ENCODE peak calls at places on chromosome 2, in nine cellular contexts. One of them, this sample, is unnamed.

GRCh38 chr2:204492417-204492816 is 52.9 kb upstream of the PARD3B start:
- DNase-seq in NCI-H1105 treated with DMSO at 0.1 percent for 48 hours: peak
- DNase-seq in hypothalamus: no peak
- DNase-seq in Kasumi-1: no peak
- DNase-seq in mesendoderm: no peak
- DNase-seq in cardiac septum: no peak
- DNase-seq in psoas muscle: no peak
- DNase-seq in GM04503: no peak
- DNase-seq in activated CD8-positive, alpha-beta memory T cell treated with anti-CD3 and anti-CD28 coated beads, Interleukin-2, amount 10 ng/mL, durations not matched to agents 7 days and 5 days: no peak
- DNase-seq in this sample: no peak

GRCh38 chr2:202046577-202046976 is 12.9 kb downstream of the FZD7 start:
- DNase-seq in GM04503: no peak
- DNase-seq in mesendoderm: peak
- DNase-seq in hypothalamus: no peak
- DNase-seq in activated CD8-positive, alpha-beta memory T cell treated with anti-CD3 and anti-CD28 coated beads, Interleukin-2, amount 10 ng/mL, durations not matched to agents 7 days and 5 days: no peak
- DNase-seq in psoas muscle: no peak
- DNase-seq in cardiac septum: no peak
- DNase-seq in Kasumi-1: no peak
- DNase-seq in NCI-H1105 treated with DMSO at 0.1 percent for 48 hours: no peak
- DNase-seq in this sample: no peak

GRCh38 chr2:212124597-212124996 is 414.0 kb downstream of the ERBB4 start:
- DNase-seq in NCI-H1105 treated with DMSO at 0.1 percent for 48 hours: no peak
- DNase-seq in cardiac septum: no peak
- DNase-seq in hypothalamus: no peak
- DNase-seq in mesendoderm: peak
- DNase-seq in GM04503: no peak
- DNase-seq in activated CD8-positive, alpha-beta memory T cell treated with anti-CD3 and anti-CD28 coated beads, Interleukin-2, amount 10 ng/mL, durations not matched to agents 7 days and 5 days: no peak
- DNase-seq in psoas muscle: no peak
- DNase-seq in Kasumi-1: no peak
- DNase-seq in this sample: no peak

GRCh38 chr2:201116959-201117734 is 1.2 kb downstream of the CFLAR start:
- DNase-seq in NCI-H1105 treated with DMSO at 0.1 percent for 48 hours: peak
- DNase-seq in cardiac septum: peak
- DNase-seq in activated CD8-positive, alpha-beta memory T cell treated with anti-CD3 and anti-CD28 coated beads, Interleukin-2, amount 10 ng/mL, durations not matched to agents 7 days and 5 days: peak
- DNase-seq in mesendoderm: peak
- DNase-seq in hypothalamus: peak
- DNase-seq in psoas muscle: peak
- DNase-seq in GM04503: no peak
- DNase-seq in Kasumi-1: peak
- DNase-seq in this sample: no peak

GRCh38 chr2:238873841-238874240 is 26.0 kb downstream of the TWIST2 start:
- DNase-seq in GM04503: no peak
- DNase-seq in cardiac septum: peak
- DNase-seq in hypothalamus: no peak
- DNase-seq in NCI-H1105 treated with DMSO at 0.1 percent for 48 hours: no peak
- DNase-seq in Kasumi-1: no peak
- DNase-seq in psoas muscle: no peak
- DNase-seq in mesendoderm: no peak
- DNase-seq in activated CD8-positive, alpha-beta memory T cell treated with anti-CD3 and anti-CD28 coated beads, Interleukin-2, amount 10 ng/mL, durations not matched to agents 7 days and 5 days: no peak
- DNase-seq in this sample: peak

GRCh38 chr2:72985891-72986683 is 68.8 kb downstream of the EMX1 start:
- DNase-seq in GM04503: no peak
- DNase-seq in activated CD8-positive, alpha-beta memory T cell treated with anti-CD3 and anti-CD28 coated beads, Interleukin-2, amount 10 ng/mL, durations not matched to agents 7 days and 5 days: no peak
- DNase-seq in mesendoderm: no peak
- DNase-seq in NCI-H1105 treated with DMSO at 0.1 percent for 48 hours: no peak
- DNase-seq in Kasumi-1: no peak
- DNase-seq in hypothalamus: no peak
- DNase-seq in cardiac septum: peak
- DNase-seq in psoas muscle: no peak
- DNase-seq in this sample: no peak

GRCh38 chr2:28274911-28275685 is 117.6 kb upstream of the FOSL2 start:
- DNase-seq in cardiac septum: no peak
- DNase-seq in NCI-H1105 treated with DMSO at 0.1 percent for 48 hours: no peak
- DNase-seq in psoas muscle: peak
- DNase-seq in Kasumi-1: peak
- DNase-seq in mesendoderm: peak
- DNase-seq in activated CD8-positive, alpha-beta memory T cell treated with anti-CD3 and anti-CD28 coated beads, Interleukin-2, amount 10 ng/mL, durations not matched to agents 7 days and 5 days: no peak
- DNase-seq in GM04503: peak
- DNase-seq in hypothalamus: no peak
- DNase-seq in this sample: no peak

GRCh38 chr2:128318776-128319456 is at the start of gene HS6ST1:
- DNase-seq in psoas muscle: peak
- DNase-seq in Kasumi-1: peak
- DNase-seq in GM04503: no peak
- DNase-seq in NCI-H1105 treated with DMSO at 0.1 percent for 48 hours: peak
- DNase-seq in activated CD8-positive, alpha-beta memory T cell treated with anti-CD3 and anti-CD28 coated beads, Interleukin-2, amount 10 ng/mL, durations not matched to agents 7 days and 5 days: peak
- DNase-seq in hypothalamus: peak
- DNase-seq in cardiac septum: peak
- DNase-seq in mesendoderm: peak
- DNase-seq in this sample: peak

GRCh38 chr2:100178085-100178788 is 35.8 kb upstream of the AFF3 start:
- DNase-seq in GM04503: no peak
- DNase-seq in psoas muscle: no peak
- DNase-seq in activated CD8-positive, alpha-beta memory T cell treated with anti-CD3 and anti-CD28 coated beads, Interleukin-2, amount 10 ng/mL, durations not matched to agents 7 days and 5 days: peak
- DNase-seq in Kasumi-1: no peak
- DNase-seq in hypothalamus: no peak
- DNase-seq in cardiac septum: no peak
- DNase-seq in mesendoderm: peak
- DNase-seq in NCI-H1105 treated with DMSO at 0.1 percent for 48 hours: no peak
- DNase-seq in this sample: no peak

GRCh38 chr2:37460866-37461229 is 116.4 kb downstream of the QPCT start:
- DNase-seq in cardiac septum: no peak
- DNase-seq in NCI-H1105 treated with DMSO at 0.1 percent for 48 hours: no peak
- DNase-seq in hypothalamus: no peak
- DNase-seq in mesendoderm: no peak
- DNase-seq in psoas muscle: no peak
- DNase-seq in activated CD8-positive, alpha-beta memory T cell treated with anti-CD3 and anti-CD28 coated beads, Interleukin-2, amount 10 ng/mL, durations not matched to agents 7 days and 5 days: no peak
- DNase-seq in Kasumi-1: no peak
- DNase-seq in GM04503: no peak
- DNase-seq in this sample: no peak

GRCh38 chr2:9665903-9666302 is 35.1 kb upstream of the YWHAQ start:
- DNase-seq in GM04503: peak
- DNase-seq in mesendoderm: peak
- DNase-seq in cardiac septum: no peak
- DNase-seq in activated CD8-positive, alpha-beta memory T cell treated with anti-CD3 and anti-CD28 coated beads, Interleukin-2, amount 10 ng/mL, durations not matched to agents 7 days and 5 days: no peak
- DNase-seq in psoas muscle: no peak
- DNase-seq in hypothalamus: no peak
- DNase-seq in NCI-H1105 treated with DMSO at 0.1 percent for 48 hours: no peak
- DNase-seq in Kasumi-1: no peak
- DNase-seq in this sample: no peak

GRCh38 chr2:98709530-98709929 is 21.4 kb downstream of the MGAT4A start:
- DNase-seq in NCI-H1105 treated with DMSO at 0.1 percent for 48 hours: peak
- DNase-seq in hypothalamus: no peak
- DNase-seq in cardiac septum: no peak
- DNase-seq in Kasumi-1: no peak
- DNase-seq in activated CD8-positive, alpha-beta memory T cell treated with anti-CD3 and anti-CD28 coated beads, Interleukin-2, amount 10 ng/mL, durations not matched to agents 7 days and 5 days: no peak
- DNase-seq in GM04503: no peak
- DNase-seq in psoas muscle: no peak
- DNase-seq in mesendoderm: no peak
- DNase-seq in this sample: no peak

GRCh38 chr2:198534756-198535155 is 730.4 kb downstream of the PLCL1 start:
- DNase-seq in mesendoderm: no peak
- DNase-seq in GM04503: no peak
- DNase-seq in cardiac septum: no peak
- DNase-seq in NCI-H1105 treated with DMSO at 0.1 percent for 48 hours: no peak
- DNase-seq in activated CD8-positive, alpha-beta memory T cell treated with anti-CD3 and anti-CD28 coated beads, Interleukin-2, amount 10 ng/mL, durations not matched to agents 7 days and 5 days: no peak
- DNase-seq in Kasumi-1: no peak
- DNase-seq in psoas muscle: no peak
- DNase-seq in hypothalamus: no peak
- DNase-seq in this sample: no peak

GRCh38 chr2:163652741-163653140 is 83.1 kb downstream of the FIGN start:
- DNase-seq in GM04503: no peak
- DNase-seq in NCI-H1105 treated with DMSO at 0.1 percent for 48 hours: no peak
- DNase-seq in cardiac septum: no peak
- DNase-seq in mesendoderm: peak
- DNase-seq in activated CD8-positive, alpha-beta memory T cell treated with anti-CD3 and anti-CD28 coated beads, Interleukin-2, amount 10 ng/mL, durations not matched to agents 7 days and 5 days: no peak
- DNase-seq in hypothalamus: no peak
- DNase-seq in Kasumi-1: no peak
- DNase-seq in psoas muscle: no peak
- DNase-seq in this sample: no peak

GRCh38 chr2:241546771-241547498 is 11.6 kb upstream of the BOK start:
- DNase-seq in activated CD8-positive, alpha-beta memory T cell treated with anti-CD3 and anti-CD28 coated beads, Interleukin-2, amount 10 ng/mL, durations not matched to agents 7 days and 5 days: no peak
- DNase-seq in GM04503: peak
- DNase-seq in hypothalamus: no peak
- DNase-seq in mesendoderm: peak
- DNase-seq in cardiac septum: no peak
- DNase-seq in NCI-H1105 treated with DMSO at 0.1 percent for 48 hours: no peak
- DNase-seq in psoas muscle: no peak
- DNase-seq in Kasumi-1: no peak
- DNase-seq in this sample: no peak

GRCh38 chr2:166106431-166107015 is 21.3 kb downstream of the SCN1A start:
- DNase-seq in cardiac septum: no peak
- DNase-seq in hypothalamus: no peak
- DNase-seq in mesendoderm: peak
- DNase-seq in psoas muscle: no peak
- DNase-seq in Kasumi-1: peak
- DNase-seq in GM04503: no peak
- DNase-seq in activated CD8-positive, alpha-beta memory T cell treated with anti-CD3 and anti-CD28 coated beads, Interleukin-2, amount 10 ng/mL, durations not matched to agents 7 days and 5 days: no peak
- DNase-seq in NCI-H1105 treated with DMSO at 0.1 percent for 48 hours: peak
- DNase-seq in this sample: no peak

GRCh38 chr2:106140091-106140490 is 54.0 kb downstream of the UXS1 start:
- DNase-seq in mesendoderm: no peak
- DNase-seq in cardiac septum: no peak
- DNase-seq in activated CD8-positive, alpha-beta memory T cell treated with anti-CD3 and anti-CD28 coated beads, Interleukin-2, amount 10 ng/mL, durations not matched to agents 7 days and 5 days: no peak
- DNase-seq in NCI-H1105 treated with DMSO at 0.1 percent for 48 hours: no peak
- DNase-seq in hypothalamus: no peak
- DNase-seq in GM04503: no peak
- DNase-seq in psoas muscle: no peak
- DNase-seq in Kasumi-1: no peak
- DNase-seq in this sample: no peak

GRCh38 chr2:169928463-169928864 is 101.2 kb downstream of the UBR3 start:
- DNase-seq in GM04503: peak
- DNase-seq in cardiac septum: no peak
- DNase-seq in mesendoderm: peak
- DNase-seq in hypothalamus: no peak
- DNase-seq in NCI-H1105 treated with DMSO at 0.1 percent for 48 hours: peak
- DNase-seq in psoas muscle: no peak
- DNase-seq in activated CD8-positive, alpha-beta memory T cell treated with anti-CD3 and anti-CD28 coated beads, Interleukin-2, amount 10 ng/mL, durations not matched to agents 7 days and 5 days: no peak
- DNase-seq in Kasumi-1: peak
- DNase-seq in this sample: no peak

GRCh38 chr2:235937936-235938335 is 230.2 kb downstream of the GBX2 start:
- DNase-seq in GM04503: no peak
- DNase-seq in psoas muscle: no peak
- DNase-seq in mesendoderm: no peak
- DNase-seq in Kasumi-1: no peak
- DNase-seq in cardiac septum: no peak
- DNase-seq in activated CD8-positive, alpha-beta memory T cell treated with anti-CD3 and anti-CD28 coated beads, Interleukin-2, amount 10 ng/mL, durations not matched to agents 7 days and 5 days: no peak
- DNase-seq in NCI-H1105 treated with DMSO at 0.1 percent for 48 hours: no peak
- DNase-seq in hypothalamus: no peak
- DNase-seq in this sample: peak

GRCh38 chr2:10712186-10712809 is 9.1 kb upstream of the ATP6V1C2 start:
- DNase-seq in cardiac septum: no peak
- DNase-seq in GM04503: no peak
- DNase-seq in psoas muscle: no peak
- DNase-seq in activated CD8-positive, alpha-beta memory T cell treated with anti-CD3 and anti-CD28 coated beads, Interleukin-2, amount 10 ng/mL, durations not matched to agents 7 days and 5 days: peak
- DNase-seq in Kasumi-1: no peak
- DNase-seq in mesendoderm: peak
- DNase-seq in NCI-H1105 treated with DMSO at 0.1 percent for 48 hours: no peak
- DNase-seq in hypothalamus: no peak
- DNase-seq in this sample: no peak

GRCh38 chr2:200498316-200498715 is 11.6 kb downstream of the KCTD18 start:
- DNase-seq in cardiac septum: no peak
- DNase-seq in activated CD8-positive, alpha-beta memory T cell treated with anti-CD3 and anti-CD28 coated beads, Interleukin-2, amount 10 ng/mL, durations not matched to agents 7 days and 5 days: no peak
- DNase-seq in psoas muscle: no peak
- DNase-seq in Kasumi-1: no peak
- DNase-seq in mesendoderm: peak
- DNase-seq in NCI-H1105 treated with DMSO at 0.1 percent for 48 hours: no peak
- DNase-seq in GM04503: no peak
- DNase-seq in hypothalamus: no peak
- DNase-seq in this sample: no peak

GRCh38 chr2:96863575-96864342 is 5.9 kb upstream of the ANKRD39 start:
- DNase-seq in mesendoderm: no peak
- DNase-seq in hypothalamus: no peak
- DNase-seq in GM04503: no peak
- DNase-seq in NCI-H1105 treated with DMSO at 0.1 percent for 48 hours: no peak
- DNase-seq in psoas muscle: no peak
- DNase-seq in cardiac septum: no peak
- DNase-seq in activated CD8-positive, alpha-beta memory T cell treated with anti-CD3 and anti-CD28 coated beads, Interleukin-2, amount 10 ng/mL, durations not matched to agents 7 days and 5 days: no peak
- DNase-seq in Kasumi-1: no peak
- DNase-seq in this sample: no peak

This sample was measured in mesenteric fat pad.